ENCODE peak calls at places on chromosomes 12 and 14, in six cellular contexts. F, Q, G, R, D and Y are unnamed samples.

GRCh38 chr12:10982244-10982643 is 4.5 kb downstream of the TAS2R50 start:
- DNase-seq in F (no peak), Q (no peak), G (no peak), R (no peak), D (no peak), Y (no peak)

GRCh38 chr12:56046027-56046780 is 4.5 kb downstream of the RPS26 start:
- DNase-seq in F (no peak), Q (no peak), G (peak), R (no peak), D (no peak), Y (no peak)

GRCh38 chr14:52063107-52063506 is 5.8 kb downstream of the NID2 start:
- DNase-seq in F (peak), Q (no peak), G (no peak), R (no peak), D (no peak), Y (no peak)

GRCh38 chr12:86118161-86118560 is 138.0 kb downstream of the MGAT4C start:
- DNase-seq in F (no peak), Q (no peak), G (no peak), R (no peak), D (no peak), Y (no peak)

GRCh38 chr14:91388551-91388975 is 29.1 kb downstream of the CCDC88C start:
- DNase-seq in F (no peak), Q (peak), G (no peak), R (no peak), D (no peak), Y (no peak)

GRCh38 chr12:71045781-71046180 is 112.0 kb downstream of the TSPAN8 start:
- DNase-seq in F (no peak), Q (no peak), G (no peak), R (peak), D (no peak), Y (no peak)

GRCh38 chr12:55748230-55748993 is 5.5 kb downstream of the GDF11 start:
- DNase-seq in F (no peak), Q (no peak), G (no peak), R (no peak), D (no peak), Y (no peak)

GRCh38 chr14:28121512-28122297 is 644.9 kb upstream of the FOXG1 start:
- DNase-seq in F (no peak), Q (no peak), G (no peak), R (no peak), D (no peak), Y (no peak)

GRCh38 chr14:53180272-53181221 is 27.4 kb upstream of the DDHD1 start:
- DNase-seq in F (peak), Q (no peak), G (no peak), R (peak), D (no peak), Y (peak)

GRCh38 chr12:20946732-20947131 is 136.2 kb downstream of the SLCO1B3 start:
- DNase-seq in F (peak), Q (no peak), G (no peak), R (no peak), D (no peak), Y (no peak)

GRCh38 chr14:92729632-92730358 is 18.6 kb downstream of the LGMN start:
- DNase-seq in F (no peak), Q (no peak), G (peak), R (peak), D (peak), Y (peak)

GRCh38 chr12:18651525-18651924 is 86.3 kb downstream of the PLCZ1 start:
- DNase-seq in F (no peak), Q (no peak), G (no peak), R (peak), D (no peak), Y (no peak)

GRCh38 chr14:36835145-36835544 is 173.5 kb downstream of the PAX9 start:
- DNase-seq in F (no peak), Q (no peak), G (no peak), R (no peak), D (no peak), Y (no peak)

GRCh38 chr14:68248481-68249255 is 429.1 kb downstream of the RAD51B start:
- DNase-seq in F (peak), Q (no peak), G (peak), R (peak), D (no peak), Y (no peak)

GRCh38 chr14:59268011-59268410 is 79.5 kb downstream of the DAAM1 start:
- DNase-seq in F (no peak), Q (no peak), G (peak), R (no peak), D (no peak), Y (no peak)

GRCh38 chr14:76091036-76091435 is 60.7 kb upstream of the GPATCH2L start:
- DNase-seq in F (peak), Q (no peak), G (no peak), R (peak), D (no peak), Y (no peak)

GRCh38 chr12:54036620-54037359 is 3.9 kb downstream of the HOXC5 start:
- DNase-seq in F (no peak), Q (no peak), G (peak), R (peak), D (no peak), Y (no peak)

GRCh38 chr12:115354007-115354452 is 670.1 kb upstream of the TBX3 start:
- DNase-seq in F (peak), Q (peak), G (peak), R (peak), D (peak), Y (peak)

GRCh38 chr12:82461851-82462250 is 103.5 kb downstream of the METTL25 start:
- DNase-seq in F (no peak), Q (no peak), G (peak), R (no peak), D (no peak), Y (no peak)

GRCh38 chr12:66596189-66596588 is 82.7 kb downstream of the GRIP1 start:
- DNase-seq in F (no peak), Q (no peak), G (peak), R (peak), D (no peak), Y (no peak)

GRCh38 chr14:70896981-70897380 is 10.3 kb upstream of the PCNX1 start:
- DNase-seq in F (no peak), Q (no peak), G (peak), R (peak), D (no peak), Y (no peak)

GRCh38 chr12:131381716-131382430 is 329.0 kb upstream of the SFSWAP start:
- DNase-seq in F (no peak), Q (no peak), G (no peak), R (no peak), D (no peak), Y (no peak)

GRCh38 chr12:6218526-6218925 is 18.3 kb downstream of the CD9 start:
- DNase-seq in F (no peak), Q (no peak), G (peak), R (no peak), D (no peak), Y (no peak)

GRCh38 chr12:6295187-6295811 is 15.2 kb upstream of the PLEKHG6 start:
- DNase-seq in F (peak), Q (no peak), G (peak), R (peak), D (peak), Y (peak)

GRCh38 chr12:62259311-62259992 is 752 bp upstream of the USP15 start:
- DNase-seq in F (peak), Q (no peak), G (no peak), R (no peak), D (no peak), Y (no peak)

GRCh38 chr12:80186727-80187217 is 87.4 kb downstream of the OTOGL start:
- DNase-seq in F (peak), Q (peak), G (peak), R (peak), D (peak), Y (peak)

GRCh38 chr12:116091579-116091978 is 185.9 kb downstream of the MED13L start:
- DNase-seq in F (no peak), Q (no peak), G (no peak), R (peak), D (no peak), Y (no peak)

GRCh38 chr12:11763760-11764520 is 114.5 kb downstream of the ETV6 start:
- DNase-seq in F (no peak), Q (no peak), G (no peak), R (peak), D (peak), Y (peak)

GRCh38 chr12:112107728-112108447 is 695 bp downstream of the NAA25 start:
- DNase-seq in F (peak), Q (no peak), G (no peak), R (no peak), D (no peak), Y (no peak)

GRCh38 chr12:18886962-18887361 is 149.0 kb downstream of the CAPZA3 start:
- DNase-seq in F (no peak), Q (no peak), G (no peak), R (peak), D (no peak), Y (no peak)

GRCh38 chr12:54017027-54017788 is 8.4 kb downstream of the HOXC8 start:
- DNase-seq in F (no peak), Q (no peak), G (peak), R (no peak), D (no peak), Y (no peak)

GRCh38 chr12:93502802-93503623 is 35.7 kb downstream of the MRPL42 start:
- DNase-seq in F (peak), Q (peak), G (peak), R (peak), D (no peak), Y (no peak)

GRCh38 chr12:131102991-131103609 is 149.4 kb downstream of the ADGRD1 start:
- DNase-seq in F (no peak), Q (peak), G (no peak), R (no peak), D (no peak), Y (no peak)

GRCh38 chr14:90677484-90678045 is 138.7 kb downstream of the TTC7B start:
- DNase-seq in F (peak), Q (no peak), G (peak), R (peak), D (no peak), Y (no peak)

GRCh38 chr14:78355109-78355508 is 184.9 kb downstream of the NRXN3 start:
- DNase-seq in F (no peak), Q (no peak), G (no peak), R (no peak), D (no peak), Y (no peak)

GRCh38 chr12:128068211-128068610 is 198.8 kb upstream of the TMEM132C start:
- DNase-seq in F (no peak), Q (no peak), G (no peak), R (no peak), D (no peak), Y (no peak)

GRCh38 chr14:46344327-46344937 is 307.1 kb downstream of the RPL10L start:
- DNase-seq in F (peak), Q (no peak), G (peak), R (no peak), D (no peak), Y (no peak)

GRCh38 chr12:118332511-118332910 is 40.2 kb downstream of the TAOK3 start:
- DNase-seq in F (no peak), Q (peak), G (no peak), R (no peak), D (no peak), Y (no peak)

GRCh38 chr12:66352197-66352596 is 49.9 kb downstream of the HELB start:
- DNase-seq in F (peak), Q (peak), G (no peak), R (peak), D (no peak), Y (no peak)

GRCh38 chr14:23442721-23443356 is 7.4 kb upstream of the MYH7 start:
- DNase-seq in F (no peak), Q (no peak), G (no peak), R (no peak), D (no peak), Y (no peak)

GRCh38 chr14:57486767-57487379 is 6.8 kb downstream of the CCDC198 start:
- DNase-seq in F (peak), Q (no peak), G (peak), R (peak), D (no peak), Y (no peak)
- TF ChIP-seq CTCF in F (peak), Q (peak), G (peak), R (peak), D (peak), Y (peak)

DNA sequence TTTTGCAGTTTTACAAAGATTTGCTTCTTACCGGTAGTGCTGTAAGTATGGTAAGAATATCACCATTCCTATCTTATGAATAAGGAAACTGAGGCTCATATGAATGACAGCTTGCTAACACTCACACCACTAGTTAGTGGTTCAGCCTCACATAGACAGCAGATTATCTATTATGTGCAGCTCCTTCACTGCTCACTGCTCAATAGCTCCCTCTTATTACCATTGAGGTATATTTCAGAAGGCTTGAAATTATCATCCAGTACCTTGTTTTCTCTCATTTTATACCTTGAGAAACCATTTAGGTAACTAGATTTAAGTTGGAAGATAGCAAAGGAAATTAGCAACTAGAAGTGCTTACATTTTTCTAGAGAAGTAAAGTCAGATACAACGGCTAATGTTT is 15.5 kb downstream of the RIC8B start:
- DNase-seq in F (no peak), Q (no peak), G (no peak), R (no peak), D (no peak), Y (no peak)
- TF ChIP-seq CTCF in F (peak), Q (no peak), G (no peak), R (no peak), D (no peak), Y (peak)

GRCh38 chr12:68113644-68114043 is 45.9 kb downstream of the IFNG start:
- DNase-seq in F (no peak), Q (no peak), G (no peak), R (no peak), D (no peak), Y (no peak)
- TF ChIP-seq CTCF in F (no peak), Q (no peak), G (peak), R (peak), D (peak), Y (peak)

GRCh38 chr12:49622501-49623141 is 740 bp upstream of the PRPF40B start:
- DNase-seq in F (peak), Q (no peak), G (peak), R (peak), D (no peak), Y (no peak)

GRCh38 chr12:49621651-49622500 is 1.5 kb upstream of the PRPF40B start:
- DNase-seq in F (no peak), Q (no peak), G (no peak), R (no peak), D (no peak), Y (no peak)

GRCh38 chr12:49626169-49626835 is 2.9 kb downstream of the PRPF40B start:
- DNase-seq in F (no peak), Q (no peak), G (peak), R (no peak), D (no peak), Y (no peak)

GRCh38 chr12:49624919-49625577 is 1.7 kb downstream of the PRPF40B start:
- DNase-seq in F (no peak), Q (no peak), G (peak), R (peak), D (no peak), Y (no peak)

GRCh38 chr12:49623142-49623899 is at the start of gene PRPF40B:
- DNase-seq in F (peak), Q (peak), G (peak), R (peak), D (no peak), Y (no peak)
- TF ChIP-seq CTCF in F (peak), Q (peak), G (no peak), R (no peak), D (peak), Y (peak)

GRCh38 chr14:72104011-72104613 is 171.9 kb downstream of the RGS6 start:
- DNase-seq in F (peak), Q (no peak), G (no peak), R (no peak), D (no peak), Y (no peak)
- TF ChIP-seq CTCF in F (peak), Q (peak), G (peak), R (peak), D (peak), Y (peak)

GRCh38 chr12:104653730-104654328 is 197.1 kb downstream of the CHST11 start:
- DNase-seq in F (no peak), Q (no peak), G (no peak), R (no peak), D (no peak), Y (no peak)
- TF ChIP-seq CTCF in F (no peak), Q (no peak), G (peak), R (peak), D (no peak), Y (no peak)